ENCODE peak calls at places on chromosome 12, in six cellular contexts. H is H9, K is hepatocyte, Q is GM23248, V is IMR-90, O is MM.1S. J is an unnamed sample.

GRCh38 chr12:112450725-112451124 is 32.0 kb downstream of the PTPN11 start:
- DNase-seq in H (no peak), K (no peak), Q (no peak), V (no peak), O (no peak), J (no peak)

GRCh38 chr12:132218915-132219314 is 74.7 kb downstream of the NOC4L start:
- DNase-seq in H (peak), K (no peak), Q (no peak), V (no peak), O (peak), J (no peak)

GRCh38 chr12:29561736-29562135 is 64.2 kb upstream of the OVCH1 start:
- DNase-seq in H (no peak), K (no peak), Q (no peak), V (no peak), O (no peak), J (no peak)

GRCh38 chr12:50639721-50640120 is 124.2 kb upstream of the ATF1 start:
- DNase-seq in H (no peak), K (no peak), Q (no peak), V (no peak), O (peak), J (peak)

GRCh38 chr12:109725321-109726105 is 11.9 kb downstream of the FAM222A start:
- DNase-seq in H (no peak), K (no peak), Q (no peak), V (no peak), O (no peak), J (no peak)

GRCh38 chr12:66960704-66961690 is 282.1 kb upstream of the GRIP1 start:
- DNase-seq in H (no peak), K (peak), Q (peak), V (no peak), O (no peak), J (peak)

GRCh38 chr12:77001181-77001758 is 64.1 kb downstream of the E2F7 start:
- DNase-seq in H (no peak), K (no peak), Q (no peak), V (no peak), O (no peak), J (no peak)

GRCh38 chr12:16670456-16671050 is 64.6 kb upstream of the LMO3 start:
- DNase-seq in H (no peak), K (no peak), Q (peak), V (peak), O (no peak), J (peak)

GRCh38 chr12:111803038-111803626 is 36.4 kb downstream of the ALDH2 start:
- DNase-seq in H (no peak), K (no peak), Q (no peak), V (no peak), O (no peak), J (no peak)

GRCh38 chr12:42691991-42692557 is 102.5 kb upstream of the PRICKLE1 start:
- DNase-seq in H (no peak), K (no peak), Q (no peak), V (no peak), O (peak), J (no peak)

GRCh38 chr12:81209001-81209400 is 131.1 kb downstream of the ACSS3 start:
- DNase-seq in H (no peak), K (no peak), Q (peak), V (peak), O (no peak), J (no peak)

GRCh38 chr12:15116073-15116472 is 105.1 kb downstream of the RERG start:
- DNase-seq in H (no peak), K (peak), Q (no peak), V (no peak), O (no peak), J (no peak)

GRCh38 chr12:105400227-105400626 is 69.7 kb downstream of the C12orf75 start:
- DNase-seq in H (no peak), K (no peak), Q (no peak), V (no peak), O (no peak), J (no peak)

GRCh38 chr12:2876431-2877046 is 435 bp downstream of the FOXM1 start:
- DNase-seq in H (no peak), K (no peak), Q (peak), V (no peak), O (peak), J (peak)

GRCh38 chr12:82314406-82314892 is 43.7 kb downstream of the CCDC59 start:
- DNase-seq in H (peak), K (peak), Q (no peak), V (no peak), O (no peak), J (peak)

GRCh38 chr12:68899251-68899771 is 33.7 kb downstream of the CPM start:
- DNase-seq in H (no peak), K (peak), Q (peak), V (peak), O (no peak), J (peak)
- H3K27ac ChIP-seq in H (no peak), K (no peak), Q (peak), V (no peak), O (no peak), J (no peak)

GRCh38 chr12:122183588-122183940 is 641 bp downstream of the LRRC43 start:
- DNase-seq in H (no peak), K (no peak), Q (no peak), V (no peak), O (no peak), J (no peak)
- H2AFZ ChIP-seq in H (no peak), K (peak), Q (peak), V (peak), O (no peak), J (no peak)

GRCh38 chr12:11701398-11701797 is 51.9 kb downstream of the ETV6 start:
- DNase-seq in H (no peak), K (no peak), Q (no peak), V (no peak), O (no peak), J (no peak)
- H3K27ac ChIP-seq in H (no peak), K (no peak), Q (no peak), V (no peak), O (no peak), J (no peak)

DNA sequence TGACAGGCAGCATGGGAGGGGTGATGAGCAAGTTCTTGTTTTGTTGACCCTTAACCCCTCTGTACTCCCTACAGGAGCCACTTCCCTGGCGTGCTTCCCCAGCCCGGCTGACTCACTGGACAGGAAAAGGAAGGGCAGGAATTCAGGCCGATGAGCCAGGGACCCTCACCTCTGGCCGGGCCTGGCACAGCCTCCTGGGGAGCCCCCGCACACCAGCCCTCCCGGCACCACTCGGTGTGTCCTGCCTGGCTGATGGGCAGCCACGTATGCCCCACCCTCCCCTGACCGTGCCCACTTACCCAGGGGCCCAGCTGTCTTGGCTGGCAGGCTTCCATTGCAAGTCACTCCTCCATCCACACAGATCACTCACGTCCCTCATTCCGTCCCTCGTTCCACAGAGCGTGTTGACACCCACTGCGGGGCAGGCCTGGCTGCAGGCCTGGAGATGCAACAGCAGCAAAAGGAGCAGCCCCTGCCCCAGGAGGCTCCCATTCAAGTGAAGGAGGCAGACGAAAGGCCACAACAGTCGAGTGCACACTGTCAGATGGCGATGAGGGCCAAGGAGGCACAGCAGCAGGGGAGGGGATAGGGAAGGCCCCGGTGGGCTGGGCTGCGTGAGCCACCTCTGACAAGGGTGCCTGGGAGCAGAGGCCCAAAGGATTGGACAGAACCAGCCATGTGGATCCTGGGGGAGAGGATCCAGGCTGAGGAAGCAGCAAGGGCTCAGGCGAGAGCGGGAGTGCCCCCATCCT is 19.7 kb upstream of the CD9 start:
- DNase-seq in H (peak), K (peak), Q (peak), V (peak), O (no peak), J (peak)
- H2AFZ ChIP-seq in H (no peak), K (no peak), Q (peak), V (peak), O (no peak), J (no peak)